ENCODE peak calls at places on chromosomes 12 and 14, in four cellular contexts. O is kidney, I is cardiac muscle cell, Q is left ventricle myocardium inferior. E is an unnamed sample. For H3K9me3 and H3K4me1, the result is how much of the 10 kb centered on the place peaks cover.

GRCh38 chr12:6336859-6337744 is 4.8 kb downstream of the TNFRSF1A start:
- DNase-seq in O (peak), Q (no peak), I (no peak), E (no peak)

GRCh38 chr12:126051611-126052107 is 986.4 kb downstream of the AACS start:
- DNase-seq in O (no peak), I (no peak), Q (no peak), E (no peak)

GRCh38 chr12:11885261-11886038 is 185.3 kb upstream of the BCL2L14 start:
- DNase-seq in Q (no peak), I (peak), O (no peak), E (peak)

GRCh38 chr14:105335735-105336476 is 21.4 kb downstream of the PACS2 start:
- DNase-seq in I (no peak), O (peak), Q (peak), E (no peak)

GRCh38 chr14:32764131-32764530 is 174.5 kb upstream of the NPAS3 start:
- DNase-seq in O (no peak), I (no peak), Q (no peak), E (no peak)

GRCh38 chr12:131709226-131709625 is 1.7 kb upstream of the SFSWAP start:
- DNase-seq in O (no peak), Q (no peak), I (no peak), E (no peak)

GRCh38 chr12:32706337-32707024 is 27.4 kb downstream of the DNM1L start:
- DNase-seq in I (no peak), O (no peak), Q (no peak), E (no peak)

GRCh38 chr14:50530358-50530757 is 2.0 kb downstream of the MAP4K5 start:
- DNase-seq in Q (no peak), I (no peak), O (no peak), E (no peak)

GRCh38 chr12:124571556-124571955 is 4.1 kb upstream of the NCOR2 start:
- DNase-seq in I (no peak), O (peak), Q (no peak), E (no peak)

GRCh38 chr12:69161835-69162234 is 77.5 kb upstream of the CPSF6 start:
- DNase-seq in I (no peak), O (no peak), Q (no peak), E (no peak)

GRCh38 chr14:68563256-68564131 is 229.4 kb downstream of the ZFP36L1 start:
- DNase-seq in Q (no peak), O (no peak), I (no peak), E (no peak)

GRCh38 chr14:68566075-68566474 is 226.8 kb downstream of the ZFP36L1 start:
- DNase-seq in Q (no peak), I (no peak), O (no peak), E (no peak)

GRCh38 chr14:68562911-68563255 is 230.0 kb downstream of the ZFP36L1 start:
- DNase-seq in O (no peak), I (no peak), Q (no peak), E (no peak)

GRCh38 chr14:68564826-68565760 is 227.8 kb downstream of the ZFP36L1 start:
- DNase-seq in Q (no peak), O (no peak), I (no peak), E (peak)

DNA sequence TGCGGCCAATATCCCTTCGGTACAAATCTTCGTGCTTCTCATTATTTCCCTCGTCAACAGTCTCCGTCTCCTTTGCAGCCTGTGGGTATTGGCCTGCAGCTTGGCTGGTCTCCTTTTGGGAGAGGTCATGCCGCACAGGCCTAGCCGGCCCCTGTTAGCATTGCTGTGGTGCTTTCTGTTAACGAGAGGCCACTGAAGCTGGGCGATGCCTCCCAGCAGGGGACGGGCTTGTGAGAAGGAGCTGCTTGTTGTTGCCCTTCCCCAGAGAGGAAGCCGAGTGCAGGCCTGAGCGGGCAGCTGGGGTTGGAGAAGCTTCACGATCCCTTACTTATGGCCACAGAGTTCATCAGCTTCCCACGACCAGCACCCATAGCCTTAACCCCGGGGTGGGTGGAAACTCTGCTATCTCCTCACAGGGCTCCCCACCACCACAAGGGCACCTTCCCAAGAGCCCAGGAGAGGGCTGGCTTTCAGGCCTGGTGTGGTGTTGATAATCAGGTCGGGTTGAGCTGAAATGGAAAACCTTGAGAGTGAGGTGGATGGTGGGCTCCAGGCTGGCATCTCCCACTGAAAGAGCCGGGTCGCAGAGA is 228.5 kb downstream of the ZFP36L1 start:
- DNase-seq in I (no peak), Q (no peak), O (no peak), E (no peak)
- H3K9me3 ChIP-seq in I (under half), Q (under half), O (under half), E (under half)

GRCh38 chr12:49019435-49020317 is 1.1 kb upstream of the PRKAG1 start:
- DNase-seq in Q (no peak), O (no peak), I (peak), E (peak)
- TF ChIP-seq CTCF in Q (no peak), O (no peak), I (peak), E (peak)

DNA sequence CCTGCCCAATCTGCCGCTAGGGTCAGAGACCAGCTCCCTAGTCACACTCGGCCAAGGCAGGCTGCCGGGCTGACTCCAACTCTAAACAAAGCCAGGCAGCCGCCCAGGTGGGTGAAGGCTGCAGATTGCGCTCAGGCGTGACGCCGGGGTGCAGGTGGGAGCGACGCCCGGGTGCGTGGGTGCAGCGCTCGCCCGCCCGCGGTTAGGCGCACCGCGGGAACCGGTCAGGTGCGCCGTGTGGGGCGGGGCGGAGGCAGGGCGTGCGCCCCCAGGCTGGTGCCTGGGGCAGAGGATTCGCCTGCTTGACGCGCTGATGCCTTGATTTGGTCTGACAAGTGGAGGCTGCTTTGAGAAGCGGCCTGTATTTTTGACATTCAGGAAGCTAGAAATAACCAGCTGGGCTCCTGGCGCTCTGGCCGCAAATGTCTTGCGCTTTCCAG is 126.7 kb upstream of the HIF1A start:
- DNase-seq in Q (peak), I (peak), O (peak), E (no peak)
- H3K4me1 ChIP-seq in Q (half or more), I (under half), O (under half), E (under half)

GRCh38 chr12:25254271-25254880 is 3.6 kb upstream of the KRAS start:
- DNase-seq in I (peak), Q (no peak), O (no peak), E (peak)
- H3K9me3 ChIP-seq in I (under half), Q (under half), O (under half), E (under half)

E was measured in Caco-2.